ENCODE peak calls at places on chromosome 16, in six cellular contexts. T is H9, D is neuronal stem cell, Z is mesenchymal stem cell, C is IMR-90, S is H1. R is an unnamed sample.

GRCh38 chr16:24819462-24820040 is 26.2 kb upstream of the SLC5A11 start:
- DNase-seq in T (no peak), D (no peak), Z (no peak), C (peak; percentile 16), S (no peak), R (no peak)

GRCh38 chr16:74186589-74186988 is 110.0 kb upstream of the PSMD7 start:
- DNase-seq in T (no peak), D (no peak), Z (no peak), C (peak; percentile 48), S (no peak), R (no peak)

GRCh38 chr16:54126907-54127306 is 159.7 kb downstream of the IRX3 start:
- DNase-seq in T (no peak), D (no peak), Z (no peak), C (no peak), S (no peak), R (no peak)

GRCh38 chr16:4913130-4913773 is 23.7 kb downstream of the PPL start:
- DNase-seq in T (no peak), D (no peak), Z (no peak), C (no peak), S (no peak), R (no peak)

GRCh38 chr16:2242598-2242997 is 6.4 kb downstream of the DNASE1L2 start:
- DNase-seq in T (no peak), D (no peak), Z (no peak), C (no peak), S (no peak), R (no peak)

GRCh38 chr16:9489823-9490467 is 398.5 kb downstream of the HAPSTR1 start:
- DNase-seq in T (no peak), D (no peak), Z (no peak), C (no peak), S (no peak), R (no peak)

GRCh38 chr16:62445909-62446308 is 409.7 kb upstream of the CDH8 start:
- DNase-seq in T (no peak), D (no peak), Z (no peak), C (no peak), S (no peak), R (no peak)

GRCh38 chr16:29012913-29013641 is 28.2 kb downstream of the LAT start:
- DNase-seq in T (no peak), D (no peak), Z (no peak), C (peak; percentile 4), S (no peak), R (no peak)

GRCh38 chr16:87366288-87366687 is 17.3 kb downstream of the FBXO31 start:
- DNase-seq in T (no peak), D (no peak), Z (no peak), C (no peak), S (no peak), R (no peak)
- H3K4me1 ChIP-seq in T (no peaks in the 10 kb centered on the region), D (peaks cover 9% of the 10 kb centered on the region), Z (peaks cover 20% of the 10 kb centered on the region), C (peaks cover 8% of the 10 kb centered on the region), S (no peaks in the 10 kb centered on the region), R (peaks cover 10% of the 10 kb centered on the region)

GRCh38 chr16:1220841-1221627 is 4.0 kb downstream of the TPSG1 start:
- DNase-seq in T (no peak), D (no peak), Z (no peak), C (no peak), S (no peak), R (no peak)
- H4K91ac ChIP-seq in T (no peak overlapping the region), D (no peak overlapping the region), Z (no peak overlapping the region), C (no peak overlapping the region), S (no peak overlapping the region), R (no peak overlapping the region)

GRCh38 chr16:73000020-73000906 is 47.7 kb downstream of the ZFHX3 start:
- DNase-seq in T (no peak), D (no peak), Z (no peak), C (no peak), S (no peak), R (no peak)
- H3K4me1 ChIP-seq in T (no peaks in the 10 kb centered on the region), D (peaks cover 13% of the 10 kb centered on the region), Z (peaks cover 2% of the 10 kb centered on the region), C (peaks cover 9% of the 10 kb centered on the region), S (no peaks in the 10 kb centered on the region), R (peaks cover 43% of the 10 kb centered on the region)

GRCh38 chr16:16064874-16065384 is 115.5 kb downstream of the ABCC1 start:
- DNase-seq in T (no peak), D (no peak), Z (no peak), C (no peak), S (no peak), R (no peak)

GRCh38 chr16:16067127-16067526 is 117.7 kb downstream of the ABCC1 start:
- DNase-seq in T (no peak), D (no peak), Z (peak; percentile 58), C (peak; percentile 54), S (no peak), R (no peak)

GRCh38 chr16:16062023-16062932 is 112.9 kb downstream of the ABCC1 start:
- DNase-seq in T (no peak), D (no peak), Z (peak; percentile 41), C (no peak), S (no peak), R (no peak)

GRCh38 chr16:16059895-16060590 is 110.6 kb downstream of the ABCC1 start:
- DNase-seq in T (no peak), D (no peak), Z (no peak), C (no peak), S (no peak), R (no peak)

DNA sequence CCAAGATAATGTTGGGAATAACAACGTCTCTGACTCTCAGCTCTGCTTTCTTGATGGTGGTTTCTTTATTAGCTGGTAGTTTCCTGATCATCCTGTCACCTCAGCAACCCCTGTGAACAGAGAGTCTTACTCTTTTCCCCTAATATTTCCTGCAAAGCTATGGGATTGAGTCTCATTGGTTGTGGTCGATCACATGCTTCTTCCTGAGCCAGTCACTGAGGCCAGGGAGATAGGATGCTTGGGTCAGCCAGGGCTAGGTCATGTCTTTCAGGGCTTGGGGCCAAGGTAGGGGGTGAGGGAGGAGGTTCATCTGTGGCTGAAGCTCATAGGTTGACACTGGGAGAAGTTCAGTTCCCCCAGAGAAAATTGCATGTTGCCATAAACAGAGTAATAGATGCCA is 114.3 kb downstream of the ABCC1 start:
- DNase-seq in T (no peak), D (no peak), Z (no peak), C (no peak), S (no peak), R (no peak)
- H4K91ac ChIP-seq in T (no peak overlapping the region), D (no peak overlapping the region), Z (no peak overlapping the region), C (no peak overlapping the region), S (no peak overlapping the region), R (no peak overlapping the region)

DNA sequence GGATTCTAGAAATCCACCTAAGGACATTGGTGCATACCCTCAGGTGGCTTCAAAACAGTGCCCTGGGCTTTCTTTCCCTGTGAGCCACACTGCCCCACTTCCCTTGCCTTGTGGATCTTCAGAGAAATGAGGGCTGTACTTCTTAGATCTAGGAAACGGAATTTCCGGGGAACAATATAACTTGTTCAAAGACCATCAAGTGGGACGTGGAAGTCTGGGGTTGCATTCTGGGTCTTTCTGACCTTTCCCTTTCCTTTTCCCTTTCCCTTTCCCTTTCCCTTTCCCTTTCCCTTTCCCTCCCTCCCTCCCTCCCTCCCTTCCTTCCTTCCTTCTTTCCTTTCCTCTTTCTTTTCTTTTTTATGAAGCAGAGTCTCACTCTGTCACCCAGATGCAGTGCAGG is 97.1 kb upstream of the SALL1 start:
- DNase-seq in T (no peak), D (no peak), Z (no peak), C (no peak), S (no peak), R (no peak)
- H3K4me1 ChIP-seq in T (no peaks in the 10 kb centered on the region), D (peaks cover 6% of the 10 kb centered on the region), Z (no peaks in the 10 kb centered on the region), C (no peaks in the 10 kb centered on the region), S (no peaks in the 10 kb centered on the region), R (no peaks in the 10 kb centered on the region)

GRCh38 chr16:85270365-85270764 is 158.1 kb upstream of the CIBAR2 start:
- DNase-seq in T (no peak), D (no peak), Z (no peak), C (no peak), S (no peak), R (no peak)
- H4K91ac ChIP-seq in T (no peak overlapping the region), D (no peak overlapping the region), Z (no peak overlapping the region), C (no peak overlapping the region), S (no peak overlapping the region), R (no peak overlapping the region)

GRCh38 chr16:11205754-11206459 is 50.1 kb downstream of the SOCS1 start:
- DNase-seq in T (no peak), D (no peak), Z (peak; percentile 68), C (peak; percentile 42), S (no peak), R (no peak)
- H3K4me1 ChIP-seq in T (no peaks in the 10 kb centered on the region), D (peaks cover 11% of the 10 kb centered on the region), Z (peaks cover 34% of the 10 kb centered on the region), C (peaks cover 20% of the 10 kb centered on the region), S (peaks cover 25% of the 10 kb centered on the region), R (peaks cover 9% of the 10 kb centered on the region)

GRCh38 chr16:46828292-46828691 is 2.7 kb downstream of the C16orf87 start:
- DNase-seq in T (no peak), D (no peak), Z (no peak), C (no peak), S (no peak), R (no peak)

GRCh38 chr16:46822270-46822669 is 8.7 kb downstream of the C16orf87 start:
- DNase-seq in T (no peak), D (no peak), Z (peak; percentile 62), C (peak; percentile 91), S (no peak), R (no peak)

GRCh38 chr16:46830417-46830901 is 521 bp downstream of the C16orf87 start:
- DNase-seq in T (no peak), D (peak; percentile 8), Z (no peak), C (no peak), S (no peak), R (peak; percentile 37)

GRCh38 chr16:46828943-46829342 is 2.0 kb downstream of the C16orf87 start:
- DNase-seq in T (no peak), D (no peak), Z (no peak), C (no peak), S (no peak), R (no peak)

GRCh38 chr16:46826618-46827017 is 4.4 kb downstream of the C16orf87 start:
- DNase-seq in T (no peak), D (no peak), Z (peak; percentile 43), C (peak; percentile 85), S (no peak), R (no peak)
- H4K91ac ChIP-seq in T (no peak overlapping the region), D (no peak overlapping the region), Z (no peak overlapping the region), C (peak overlapping the region; percentile 84), S (no peak overlapping the region), R (no peak overlapping the region)

DNA sequence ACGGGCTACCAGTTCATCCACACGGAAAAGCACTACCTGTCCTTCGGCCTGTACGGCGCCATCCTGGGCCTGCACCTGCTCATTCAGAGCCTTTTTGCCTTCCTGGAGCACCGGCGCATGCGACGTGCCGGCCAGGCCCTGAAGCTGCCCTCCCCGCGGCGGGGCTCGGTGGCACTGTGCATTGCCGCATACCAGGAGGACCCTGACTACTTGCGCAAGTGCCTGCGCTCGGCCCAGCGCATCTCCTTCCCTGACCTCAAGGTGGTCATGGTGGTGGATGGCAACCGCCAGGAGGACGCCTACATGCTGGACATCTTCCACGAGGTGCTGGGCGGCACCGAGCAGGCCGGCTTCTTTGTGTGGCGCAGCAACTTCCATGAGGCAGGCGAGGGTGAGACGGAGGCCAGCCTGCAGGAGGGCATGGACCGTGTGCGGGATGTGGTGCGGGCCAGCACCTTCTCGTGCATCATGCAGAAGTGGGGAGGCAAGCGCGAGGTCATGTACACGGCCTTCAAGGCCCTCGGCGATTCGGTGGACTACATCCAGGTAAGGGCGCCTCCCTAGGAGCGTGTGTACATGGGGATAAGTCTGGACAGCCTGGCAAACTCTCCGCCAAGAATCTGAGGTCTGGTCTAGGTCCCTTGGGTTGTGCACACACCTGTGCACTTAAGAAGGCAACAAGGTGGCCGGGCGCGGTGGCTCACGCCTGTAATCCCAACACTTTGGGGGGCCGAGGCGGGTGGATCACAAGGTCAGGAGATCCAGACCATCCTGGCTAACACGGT is 4.2 kb downstream of the HAS3 start:
- DNase-seq in T (no peak), D (no peak), Z (no peak), C (no peak), S (no peak), R (no peak)
- H3K4me1 ChIP-seq in T (peaks cover 7% of the 10 kb centered on the region), D (peaks cover 16% of the 10 kb centered on the region), Z (peaks cover 41% of the 10 kb centered on the region), C (peaks cover 4% of the 10 kb centered on the region), S (peaks cover 19% of the 10 kb centered on the region), R (peaks cover 17% of the 10 kb centered on the region)